ENCODE peak calls at places on chromosomes 12 and 14, in six cellular contexts. One of them, this sample, is unnamed.
A peak's percentile ranks its signal among the peaks of the same experiment; 100 is the strongest.

GRCh38 chr14:69612014-69612758 is 790 bp downstream of the SUSD6 start:
- DNase-seq in tibial nerve: no peak
- DNase-seq in heart left ventricle: no peak
- DNase-seq in A549: peak; percentile 27
- DNase-seq in transverse colon: peak; percentile 50
- DNase-seq in lower leg skin: no peak
- DNase-seq in this sample: peak; percentile 65

GRCh38 chr12:108065061-108065460 is 64.0 kb upstream of the WSCD2 start:
- DNase-seq in lower leg skin: no peak
- DNase-seq in A549: no peak
- DNase-seq in transverse colon: no peak
- DNase-seq in tibial nerve: no peak
- DNase-seq in heart left ventricle: no peak
- DNase-seq in this sample: no peak

GRCh38 chr14:100127853-100128455 is 31.5 kb downstream of the DEGS2 start:
- DNase-seq in tibial nerve: no peak
- DNase-seq in heart left ventricle: no peak
- DNase-seq in transverse colon: no peak
- DNase-seq in A549: no peak
- DNase-seq in lower leg skin: no peak
- DNase-seq in this sample: no peak

GRCh38 chr12:46217686-46218508 is 50.9 kb downstream of the SLC38A1 start:
- DNase-seq in heart left ventricle: no peak
- DNase-seq in lower leg skin: peak; percentile 46
- DNase-seq in A549: no peak
- DNase-seq in tibial nerve: no peak
- DNase-seq in transverse colon: peak; percentile 57
- DNase-seq in this sample: peak; percentile 96

GRCh38 chr14:74720526-74720925 is 7.6 kb downstream of the FCF1 start:
- DNase-seq in lower leg skin: no peak
- DNase-seq in transverse colon: no peak
- DNase-seq in A549: no peak
- DNase-seq in heart left ventricle: no peak
- DNase-seq in tibial nerve: no peak
- DNase-seq in this sample: no peak

GRCh38 chr12:88553941-88554658 is 26.2 kb downstream of the KITLG start:
- DNase-seq in lower leg skin: peak; percentile 59
- DNase-seq in tibial nerve: no peak
- DNase-seq in heart left ventricle: no peak
- DNase-seq in A549: no peak
- DNase-seq in transverse colon: no peak
- DNase-seq in this sample: no peak

GRCh38 chr12:57475271-57476161 is 4.2 kb downstream of the ARHGAP9 start:
- DNase-seq in heart left ventricle: no peak
- DNase-seq in tibial nerve: no peak
- DNase-seq in A549: no peak
- DNase-seq in lower leg skin: no peak
- DNase-seq in transverse colon: no peak
- DNase-seq in this sample: no peak

GRCh38 chr14:99177876-99178630 is 93.9 kb downstream of the BCL11B start:
- DNase-seq in tibial nerve: no peak
- DNase-seq in lower leg skin: no peak
- DNase-seq in A549: no peak
- DNase-seq in transverse colon: no peak
- DNase-seq in heart left ventricle: no peak
- DNase-seq in this sample: no peak

GRCh38 chr12:53219116-53219955 is 12.3 kb upstream of the ITGB7 start:
- DNase-seq in lower leg skin: no peak
- DNase-seq in tibial nerve: no peak
- DNase-seq in transverse colon: no peak
- DNase-seq in heart left ventricle: peak; percentile 76
- DNase-seq in A549: peak; percentile 61
- DNase-seq in this sample: peak; percentile 61

GRCh38 chr12:26614217-26614616 is 218.8 kb downstream of the ITPR2 start:
- DNase-seq in heart left ventricle: no peak
- DNase-seq in tibial nerve: no peak
- DNase-seq in transverse colon: peak; percentile 14
- DNase-seq in lower leg skin: no peak
- DNase-seq in A549: no peak
- DNase-seq in this sample: peak; percentile 81

GRCh38 chr12:94261119-94261518 is 112.7 kb downstream of the PLXNC1 start:
- DNase-seq in heart left ventricle: no peak
- DNase-seq in lower leg skin: no peak
- DNase-seq in transverse colon: no peak
- DNase-seq in tibial nerve: no peak
- DNase-seq in A549: no peak
- DNase-seq in this sample: no peak

GRCh38 chr12:54201001-54201794 is 12.4 kb upstream of the SMUG1 start:
- DNase-seq in A549: peak; percentile 91
- DNase-seq in transverse colon: peak; percentile 68
- DNase-seq in lower leg skin: peak; percentile 59
- DNase-seq in heart left ventricle: peak; percentile 47
- DNase-seq in tibial nerve: peak; percentile 42
- DNase-seq in this sample: peak; percentile 79

GRCh38 chr12:29316772-29317171 is 64.2 kb downstream of the ERGIC2 start:
- DNase-seq in A549: no peak
- DNase-seq in tibial nerve: no peak
- DNase-seq in heart left ventricle: peak; percentile 65
- DNase-seq in lower leg skin: no peak
- DNase-seq in transverse colon: no peak
- DNase-seq in this sample: no peak

GRCh38 chr12:62194031-62194430 is 66.2 kb upstream of the USP15 start:
- DNase-seq in transverse colon: no peak
- DNase-seq in lower leg skin: no peak
- DNase-seq in A549: no peak
- DNase-seq in tibial nerve: no peak
- DNase-seq in heart left ventricle: no peak
- DNase-seq in this sample: no peak

GRCh38 chr12:62640910-62641448 is 174.4 kb downstream of the MON2 start:
- DNase-seq in A549: no peak
- DNase-seq in heart left ventricle: no peak
- DNase-seq in tibial nerve: no peak
- DNase-seq in transverse colon: no peak
- DNase-seq in lower leg skin: no peak
- DNase-seq in this sample: no peak

GRCh38 chr12:89474615-89475014 is 50.0 kb downstream of the GALNT4 start:
- DNase-seq in tibial nerve: no peak
- DNase-seq in transverse colon: no peak
- DNase-seq in heart left ventricle: no peak
- DNase-seq in lower leg skin: no peak
- DNase-seq in A549: no peak
- DNase-seq in this sample: no peak

GRCh38 chr12:7154901-7155470 is 24.8 kb downstream of the CLSTN3 start:
- DNase-seq in lower leg skin: no peak
- DNase-seq in heart left ventricle: no peak
- DNase-seq in transverse colon: no peak
- DNase-seq in tibial nerve: no peak
- DNase-seq in A549: no peak
- DNase-seq in this sample: no peak

GRCh38 chr12:29889737-29890136 is 106.0 kb upstream of the TMTC1 start:
- DNase-seq in transverse colon: peak; percentile 16
- DNase-seq in tibial nerve: peak; percentile 33
- DNase-seq in A549: no peak
- DNase-seq in lower leg skin: peak; percentile 18
- DNase-seq in heart left ventricle: peak; percentile 71
- DNase-seq in this sample: peak; percentile 63

GRCh38 chr14:35050652-35051051 is 4.6 kb downstream of the FAM177A1 start:
- DNase-seq in tibial nerve: no peak
- DNase-seq in lower leg skin: no peak
- DNase-seq in transverse colon: no peak
- DNase-seq in A549: peak; percentile 37
- DNase-seq in heart left ventricle: peak; percentile 39
- DNase-seq in this sample: no peak

GRCh38 chr14:58861546-58861945 is 223.8 kb downstream of the DACT1 start:
- DNase-seq in transverse colon: no peak
- DNase-seq in heart left ventricle: no peak
- DNase-seq in A549: no peak
- DNase-seq in tibial nerve: no peak
- DNase-seq in lower leg skin: no peak
- DNase-seq in this sample: no peak

GRCh38 chr12:77062846-77063461 is 2.4 kb downstream of the E2F7 start:
- DNase-seq in transverse colon: no peak
- DNase-seq in tibial nerve: no peak
- DNase-seq in heart left ventricle: no peak
- DNase-seq in lower leg skin: no peak
- DNase-seq in A549: no peak
- DNase-seq in this sample: no peak

GRCh38 chr12:79710707-79711483 is 20.1 kb upstream of the PAWR start:
- DNase-seq in heart left ventricle: no peak
- DNase-seq in lower leg skin: no peak
- DNase-seq in transverse colon: no peak
- DNase-seq in tibial nerve: no peak
- DNase-seq in A549: no peak
- DNase-seq in this sample: no peak

GRCh38 chr12:117878598-117878997 is 90.2 kb downstream of the KSR2 start:
- DNase-seq in heart left ventricle: no peak
- DNase-seq in A549: no peak
- DNase-seq in tibial nerve: no peak
- DNase-seq in transverse colon: no peak
- DNase-seq in lower leg skin: no peak
- DNase-seq in this sample: no peak

GRCh38 chr12:28569698-28570411 is 379.6 kb downstream of the CCDC91 start:
- DNase-seq in heart left ventricle: no peak
- DNase-seq in tibial nerve: no peak
- DNase-seq in transverse colon: no peak
- DNase-seq in A549: peak; percentile 25
- DNase-seq in lower leg skin: peak; percentile 43
- DNase-seq in this sample: peak; percentile 63

GRCh38 chr14:101284711-101285110 is 276.6 kb upstream of the DIO3 start:
- DNase-seq in lower leg skin: no peak
- DNase-seq in tibial nerve: no peak
- DNase-seq in A549: no peak
- DNase-seq in transverse colon: no peak
- DNase-seq in heart left ventricle: no peak
- DNase-seq in this sample: no peak

GRCh38 chr14:74425525-74426201 is 347 bp downstream of the SYNDIG1L start:
- DNase-seq in A549: peak; percentile 55
- DNase-seq in transverse colon: peak; percentile 28
- DNase-seq in lower leg skin: no peak
- DNase-seq in heart left ventricle: peak; percentile 41
- DNase-seq in tibial nerve: no peak
- DNase-seq in this sample: peak; percentile 33

GRCh38 chr14:104735830-104736642 is 12.0 kb downstream of the ADSS1 start:
- DNase-seq in A549: no peak
- DNase-seq in lower leg skin: peak; percentile 77
- DNase-seq in heart left ventricle: peak; percentile 94
- DNase-seq in transverse colon: peak; percentile 48
- DNase-seq in tibial nerve: peak; percentile 78
- DNase-seq in this sample: peak; percentile 83

GRCh38 chr12:1398673-1399072 is 195.7 kb downstream of the FBXL14 start:
- DNase-seq in transverse colon: no peak
- DNase-seq in heart left ventricle: no peak
- DNase-seq in tibial nerve: no peak
- DNase-seq in A549: no peak
- DNase-seq in lower leg skin: no peak
- DNase-seq in this sample: peak; percentile 27

GRCh38 chr12:54294152-54294913 is 6.5 kb downstream of the NFE2 start:
- DNase-seq in transverse colon: peak; percentile 75
- DNase-seq in A549: peak; percentile 83
- DNase-seq in heart left ventricle: peak; percentile 41
- DNase-seq in lower leg skin: no peak
- DNase-seq in tibial nerve: peak; percentile 29
- DNase-seq in this sample: peak; percentile 79

DNA sequence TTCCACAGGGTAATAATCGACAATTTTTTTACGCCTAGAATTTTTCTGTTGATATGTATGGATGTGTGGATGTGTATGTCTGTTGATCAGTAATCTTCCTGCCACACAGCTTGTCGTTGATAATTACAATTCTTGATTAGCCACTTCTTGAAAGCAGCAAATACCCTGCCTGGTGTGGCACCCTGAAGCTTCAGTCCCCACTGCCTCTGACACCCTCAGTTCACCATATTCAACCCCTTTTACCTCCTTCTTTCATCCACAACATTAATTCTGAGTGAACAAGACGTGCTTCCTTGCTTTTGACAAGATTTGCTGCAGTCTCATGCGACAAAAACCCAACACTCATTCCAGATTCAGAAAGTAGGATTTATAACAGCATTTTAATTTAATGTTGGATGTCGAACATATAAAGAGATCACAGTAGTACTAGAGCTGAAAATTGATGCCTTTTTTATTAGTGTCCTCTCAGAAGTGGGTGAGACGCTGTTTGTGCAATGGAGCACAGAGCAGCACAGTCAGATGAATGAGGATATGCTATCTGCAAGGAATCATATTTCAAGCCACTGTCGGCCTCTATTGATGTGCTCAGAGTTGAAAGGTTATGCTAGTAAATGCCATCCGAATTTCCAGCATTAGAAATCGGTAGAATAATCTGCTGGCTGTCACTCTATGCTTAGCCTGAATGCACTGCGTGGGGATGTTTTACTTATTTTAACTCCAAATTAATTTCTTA is 383.7 kb downstream of the EGLN3 start:
- DNase-seq in heart left ventricle: no peak
- DNase-seq in A549: no peak
- DNase-seq in transverse colon: no peak
- DNase-seq in tibial nerve: no peak
- DNase-seq in lower leg skin: no peak
- DNase-seq in this sample: no peak
- TF ChIP-seq POLR2A in heart left ventricle: no peak
- TF ChIP-seq POLR2A in A549: no peak
- TF ChIP-seq POLR2A in transverse colon: no peak
- TF ChIP-seq POLR2A in tibial nerve: no peak
- TF ChIP-seq POLR2A in lower leg skin: no peak
- TF ChIP-seq POLR2A in this sample: no peak

GRCh38 chr14:22803575-22803974 is 11.7 kb downstream of the SLC7A7 start:
- DNase-seq in lower leg skin: no peak
- DNase-seq in heart left ventricle: no peak
- DNase-seq in A549: no peak
- DNase-seq in transverse colon: no peak
- DNase-seq in tibial nerve: no peak
- DNase-seq in this sample: no peak
- TF ChIP-seq POLR2A in lower leg skin: no peak
- TF ChIP-seq POLR2A in heart left ventricle: no peak
- TF ChIP-seq POLR2A in A549: no peak
- TF ChIP-seq POLR2A in transverse colon: no peak
- TF ChIP-seq POLR2A in tibial nerve: no peak
- TF ChIP-seq POLR2A in this sample: no peak

GRCh38 chr12:63843613-63844390 is 698 bp upstream of the SRGAP1 start:
- DNase-seq in heart left ventricle: peak; percentile 94
- DNase-seq in transverse colon: peak; percentile 92
- DNase-seq in A549: peak; percentile 92
- DNase-seq in lower leg skin: peak; percentile 82
- DNase-seq in tibial nerve: peak; percentile 81
- DNase-seq in this sample: peak; percentile 94
- TF ChIP-seq POLR2A in heart left ventricle: no peak
- TF ChIP-seq POLR2A in transverse colon: peak; percentile 43
- TF ChIP-seq POLR2A in A549: peak; percentile 48
- TF ChIP-seq POLR2A in lower leg skin: no peak
- TF ChIP-seq POLR2A in tibial nerve: peak; percentile 65
- TF ChIP-seq POLR2A in this sample: no peak

DNA sequence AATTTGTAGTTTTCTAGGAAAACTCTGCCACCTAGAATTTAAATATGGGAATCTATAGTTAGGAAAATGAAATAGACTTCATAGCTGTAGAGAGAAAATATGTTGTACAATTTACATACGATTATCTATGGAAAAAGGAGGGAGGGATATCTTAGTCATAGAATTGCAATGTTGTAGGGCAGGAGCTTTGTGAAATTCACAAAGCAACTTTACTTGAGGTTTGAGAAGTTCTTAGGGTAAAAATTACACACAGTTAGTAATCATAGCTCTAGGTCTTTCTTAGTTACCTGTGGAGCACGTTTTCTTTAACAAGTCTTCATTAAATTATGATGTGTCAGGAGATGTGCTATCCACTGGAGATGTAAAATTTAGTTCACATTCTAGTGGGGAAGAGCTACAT is 61.4 kb upstream of the DBX2 start:
- DNase-seq in heart left ventricle: no peak
- DNase-seq in A549: no peak
- DNase-seq in transverse colon: no peak
- DNase-seq in lower leg skin: no peak
- DNase-seq in tibial nerve: no peak
- DNase-seq in this sample: no peak
- TF ChIP-seq POLR2A in heart left ventricle: no peak
- TF ChIP-seq POLR2A in A549: no peak
- TF ChIP-seq POLR2A in transverse colon: no peak
- TF ChIP-seq POLR2A in lower leg skin: no peak
- TF ChIP-seq POLR2A in tibial nerve: no peak
- TF ChIP-seq POLR2A in this sample: no peak